ENCODE peak calls at places on chromosomes 6 and 20, in ten cellular contexts. G is lung, H is colonic mucosa, N is HFFc6, X is psoas muscle, L is CD14-positive monocyte, V is AG09319, R is IMR-90, S is progenitor cell of endocrine pancreas, Y is K562. Z is an unnamed sample.

GRCh38 chr20:6058684-6059295 is 4.9 kb upstream of the LRRN4 start:
- DNase-seq in V (no peak), G (peak), N (no peak), X (no peak), S (no peak), Y (no peak), L (no peak), H (no peak), R (no peak), Z (no peak)

GRCh38 chr6:146358341-146359046 is 185.1 kb upstream of the RAB32 start:
- DNase-seq in G (no peak), L (no peak), S (no peak), V (no peak), H (no peak), N (peak), R (no peak), Y (no peak), X (no peak), Z (no peak)

GRCh38 chr6:17729223-17730077 is 22.7 kb upstream of the NUP153 start:
- DNase-seq in S (no peak), G (no peak), N (no peak), L (no peak), X (no peak), R (no peak), V (no peak), Y (peak), H (no peak), Z (no peak)

GRCh38 chr6:163943647-163944395 is 529.3 kb downstream of the QKI start:
- DNase-seq in H (no peak), V (no peak), L (no peak), R (peak), G (no peak), Y (no peak), X (peak), N (no peak), S (no peak), Z (peak)

GRCh38 chr20:58461899-58462298 is 53.3 kb downstream of the APCDD1L start:
- DNase-seq in L (no peak), N (no peak), R (no peak), Y (no peak), S (no peak), X (no peak), V (no peak), G (no peak), H (no peak), Z (peak)

GRCh38 chr6:169328112-169328801 is 74.6 kb upstream of the THBS2 start:
- DNase-seq in X (no peak), V (no peak), H (no peak), S (no peak), G (no peak), L (no peak), N (peak), Y (no peak), R (peak), Z (peak)

GRCh38 chr6:16352258-16352635 is 113.9 kb downstream of the GMPR start:
- DNase-seq in L (no peak), G (no peak), S (no peak), X (no peak), V (peak), Y (no peak), R (peak), H (no peak), N (peak), Z (no peak)

GRCh38 chr6:105886812-105887513 is 199.2 kb upstream of the PRDM1 start:
- DNase-seq in G (no peak), Y (no peak), H (no peak), V (no peak), X (no peak), S (no peak), R (no peak), L (no peak), N (no peak), Z (no peak)

GRCh38 chr20:3861191-3861590 is 14.6 kb downstream of the MAVS start:
- DNase-seq in V (no peak), G (no peak), S (no peak), N (no peak), Y (no peak), H (no peak), R (no peak), X (no peak), L (no peak), Z (no peak)

GRCh38 chr6:27161946-27162603 is 85.4 kb upstream of the PRSS16 start:
- DNase-seq in L (no peak), R (peak), G (no peak), V (no peak), S (no peak), X (no peak), N (peak), H (no peak), Y (peak), Z (no peak)

GRCh38 chr6:3997144-3997770 is 81.7 kb downstream of the FAM217A start:
- DNase-seq in N (peak), Y (no peak), S (no peak), L (no peak), G (no peak), R (peak), H (no peak), V (peak), X (no peak), Z (peak)

GRCh38 chr6:104973404-104973803 is 16.5 kb downstream of the LIN28B start:
- DNase-seq in Y (peak), H (no peak), V (no peak), G (no peak), X (no peak), L (no peak), S (no peak), N (no peak), R (no peak), Z (no peak)

GRCh38 chr6:24991748-24992467 is 56.1 kb upstream of the RIPOR2 start:
- DNase-seq in V (no peak), G (peak), H (peak), L (peak), R (peak), N (peak), S (no peak), X (peak), Y (peak), Z (no peak)

GRCh38 chr6:128114164-128114563 is 213.3 kb upstream of the THEMIS start:
- DNase-seq in L (no peak), S (no peak), G (no peak), Y (no peak), X (no peak), H (no peak), V (no peak), R (no peak), N (no peak), Z (no peak)

GRCh38 chr6:33217246-33217645 is 8.9 kb downstream of the RING1 start:
- DNase-seq in V (no peak), G (no peak), L (no peak), H (no peak), S (no peak), X (no peak), R (no peak), Y (no peak), N (no peak), Z (no peak)

GRCh38 chr20:32517914-32518592 is 67.1 kb downstream of the NOL4L start:
- DNase-seq in V (no peak), Y (no peak), R (no peak), S (no peak), G (no peak), X (no peak), H (no peak), L (peak), N (no peak), Z (no peak)

GRCh38 chr6:82040405-82041221 is 206.9 kb downstream of the IBTK start:
- DNase-seq in N (peak), Y (peak), V (peak), R (peak), L (no peak), G (no peak), X (no peak), S (peak), H (peak), Z (peak)

GRCh38 chr6:147936703-147937102 is 405.9 kb upstream of the SASH1 start:
- DNase-seq in Y (no peak), R (no peak), L (no peak), S (no peak), G (no peak), V (no peak), H (no peak), X (no peak), N (no peak), Z (no peak)

GRCh38 chr6:147159536-147160374 is 44.5 kb upstream of the STXBP5 start:
- DNase-seq in V (no peak), L (no peak), N (no peak), R (no peak), S (no peak), X (no peak), G (no peak), Y (peak), H (no peak), Z (no peak)

GRCh38 chr6:56764081-56764566 is 121.4 kb upstream of the DST start:
- DNase-seq in Y (peak), X (no peak), R (peak), S (no peak), H (peak), L (no peak), N (peak), V (no peak), G (no peak), Z (no peak)

GRCh38 chr6:14876778-14877613 is 368.9 kb upstream of the JARID2 start:
- DNase-seq in R (peak), X (no peak), Y (no peak), G (no peak), V (no peak), H (no peak), L (peak), S (no peak), N (peak), Z (peak)

GRCh38 chr6:10962673-10963072 is 75.8 kb downstream of the SYCP2L start:
- DNase-seq in N (peak), V (peak), H (no peak), L (no peak), X (no peak), R (peak), Y (no peak), S (no peak), G (no peak), Z (peak)

GRCh38 chr6:106385530-106385929 is 25.0 kb downstream of the CRYBG1 start:
- DNase-seq in R (no peak), L (no peak), Y (no peak), X (no peak), S (no peak), H (no peak), N (no peak), G (no peak), V (no peak), Z (no peak)

GRCh38 chr6:49530141-49530775 is 20.2 kb upstream of the C6orf141 start:
- DNase-seq in H (no peak), Y (no peak), G (no peak), N (no peak), S (no peak), L (no peak), X (no peak), V (no peak), R (no peak), Z (no peak)

GRCh38 chr6:142845143-142845571 is 99.8 kb downstream of the HIVEP2 start:
- DNase-seq in Y (no peak), S (no peak), N (peak), G (no peak), H (no peak), R (no peak), V (no peak), L (no peak), X (no peak), Z (no peak)

GRCh38 chr6:22350109-22350508 is 53.3 kb upstream of the PRL start:
- DNase-seq in L (no peak), R (peak), H (no peak), V (no peak), Y (no peak), X (no peak), N (no peak), G (no peak), S (no peak), Z (no peak)

GRCh38 chr6:162109466-162110040 is 618.0 kb downstream of the PRKN start:
- DNase-seq in V (peak), L (no peak), S (no peak), N (no peak), X (no peak), H (no peak), R (no peak), G (no peak), Y (no peak), Z (no peak)

GRCh38 chr6:112640895-112641294 is 293.8 kb downstream of the RFPL4B start:
- DNase-seq in H (no peak), G (no peak), V (no peak), S (no peak), X (no peak), Y (no peak), L (no peak), N (peak), R (peak), Z (peak)

GRCh38 chr20:32028647-32029372 is 18.6 kb downstream of the CCM2L start:
- DNase-seq in S (peak), G (no peak), V (no peak), L (no peak), N (no peak), H (no peak), R (no peak), Y (peak), X (no peak), Z (peak)

GRCh38 chr6:139533573-139534471 is 159.4 kb upstream of the CITED2 start:
- DNase-seq in S (no peak), R (peak), G (peak), H (peak), Y (peak), X (no peak), L (no peak), V (peak), N (peak), Z (peak)

GRCh38 chr20:7829031-7829430 is 111.2 kb downstream of the HAO1 start:
- DNase-seq in H (no peak), N (no peak), X (no peak), Y (no peak), V (no peak), G (no peak), R (no peak), L (no peak), S (no peak), Z (no peak)

GRCh38 chr6:4320860-4321259 is 185.5 kb upstream of the ECI2 start:
- DNase-seq in V (peak), N (peak), Y (no peak), H (no peak), S (no peak), R (peak), L (no peak), X (no peak), G (no peak), Z (peak)

GRCh38 chr6:40400738-40401137 is 186.4 kb downstream of the LRFN2 start:
- DNase-seq in S (no peak), N (no peak), Y (no peak), L (no peak), R (no peak), H (no peak), G (no peak), X (no peak), V (no peak), Z (no peak)

GRCh38 chr6:168147205-168147738 is 68.3 kb upstream of the FRMD1 start:
- DNase-seq in H (peak), V (no peak), L (no peak), G (no peak), Y (no peak), X (no peak), N (no peak), R (no peak), S (no peak), Z (no peak)

GRCh38 chr6:77177470-77177869 is 285.8 kb downstream of the HTR1B start:
- DNase-seq in N (no peak), X (no peak), S (no peak), G (no peak), R (no peak), L (no peak), Y (no peak), V (no peak), H (no peak), Z (no peak)

GRCh38 chr6:77172578-77172977 is 290.7 kb downstream of the HTR1B start:
- DNase-seq in L (no peak), X (no peak), N (no peak), Y (no peak), S (no peak), R (no peak), H (no peak), V (no peak), G (no peak), Z (no peak)

GRCh38 chr6:77178821-77179220 is 284.5 kb downstream of the HTR1B start:
- DNase-seq in V (no peak), N (peak), S (no peak), H (no peak), G (no peak), L (no peak), R (peak), Y (no peak), X (no peak), Z (no peak)

DNA sequence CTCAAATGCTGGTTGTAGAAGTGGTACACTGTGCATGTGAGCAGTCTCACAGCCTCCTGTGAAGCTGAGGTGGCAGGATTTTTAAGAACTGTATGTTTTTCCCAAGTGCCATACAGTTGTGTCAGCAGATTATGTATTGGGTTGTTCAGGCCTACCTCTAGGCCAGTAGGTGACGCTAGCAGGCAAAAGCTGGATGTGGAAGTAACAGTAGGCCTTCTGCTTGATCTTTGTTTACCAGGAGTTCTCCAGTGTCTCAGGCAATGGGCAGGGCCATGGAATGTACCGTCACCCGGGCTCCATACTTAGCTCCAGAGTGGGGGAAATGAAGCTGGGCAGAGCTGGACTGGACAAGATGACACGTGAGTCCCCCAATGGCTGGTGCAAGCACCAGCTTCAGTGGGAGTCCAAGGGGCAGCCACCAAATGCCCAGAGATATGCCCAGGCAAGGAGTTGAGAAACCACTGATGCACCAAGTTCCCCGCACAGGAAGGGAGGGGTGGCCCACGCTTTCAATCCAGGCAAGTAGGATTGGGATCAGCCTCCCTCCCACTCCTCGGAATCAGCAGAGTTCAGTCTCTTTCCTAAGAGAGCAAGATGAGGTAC is 289.7 kb downstream of the HTR1B start:
- DNase-seq in L (no peak), R (peak), X (no peak), G (no peak), S (no peak), N (peak), V (no peak), Y (no peak), H (no peak), Z (no peak)
- TF ChIP-seq CTCF in L (no peak), R (peak), X (no peak), G (no peak), S (no peak), N (peak), V (no peak), Y (no peak), H (no peak), Z (no peak)

DNA sequence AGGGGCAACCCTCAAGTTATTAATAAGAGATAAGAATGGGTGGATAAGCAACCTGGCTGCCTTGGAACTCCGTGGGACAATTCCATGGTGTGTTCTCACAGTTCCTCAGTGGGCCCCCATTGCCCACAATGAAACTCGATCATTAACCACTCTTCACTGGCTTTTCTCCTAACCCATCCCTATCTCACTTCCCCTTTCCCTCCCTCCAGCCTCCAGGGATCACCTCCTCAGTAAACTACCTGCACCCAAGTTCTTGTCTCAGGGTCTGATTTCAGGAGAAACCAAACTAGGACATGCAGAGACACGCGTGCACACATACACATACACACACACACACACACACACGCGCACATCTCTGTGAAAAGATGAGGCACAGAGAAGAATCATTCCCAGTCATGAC is 37.7 kb upstream of the FOXP4 start:
- DNase-seq in H (no peak), R (no peak), L (no peak), S (no peak), X (no peak), Y (no peak), N (no peak), G (no peak), V (no peak), Z (no peak)
- TF ChIP-seq CTCF in H (no peak), R (no peak), L (no peak), S (no peak), X (no peak), Y (no peak), N (no peak), G (no peak), V (no peak), Z (no peak)

GRCh38 chr6:135675862-135676261 is 175.6 kb upstream of the PDE7B start:
- DNase-seq in S (peak), R (peak), V (no peak), N (peak), L (no peak), H (no peak), X (no peak), Y (peak), G (no peak), Z (no peak)
- TF ChIP-seq CTCF in S (peak), R (peak), V (no peak), N (peak), L (peak), H (no peak), X (no peak), Y (peak), G (no peak), Z (no peak)

GRCh38 chr6:137133136-137133535 is 40.3 kb downstream of the IL22RA2 start:
- DNase-seq in X (no peak), H (no peak), N (no peak), V (no peak), L (no peak), Y (no peak), G (no peak), R (no peak), S (no peak), Z (no peak)
- TF ChIP-seq CTCF in X (no peak), H (no peak), N (no peak), V (no peak), L (no peak), Y (no peak), G (no peak), R (no peak), S (no peak), Z (no peak)